ENCODE peak calls at places on chromosome 1, in four cellular contexts. One of them, this sample, is unnamed.
A peak's percentile ranks its signal among the peaks of the same experiment; 100 is the strongest.

GRCh38 chr1:3419415-3420204 is 34.9 kb upstream of the ARHGEF16 start:
- DNase-seq in midbrain: no peak
- DNase-seq in AG10803: peak; percentile 8
- DNase-seq in PC-9: no peak
- DNase-seq in this sample: no peak

GRCh38 chr1:201888282-201889033 is at the start of gene SHISA4:
- DNase-seq in midbrain: peak; percentile 95
- DNase-seq in AG10803: peak; percentile 55
- DNase-seq in PC-9: peak; percentile 92
- DNase-seq in this sample: no peak

GRCh38 chr1:184524248-184524647 is 137.4 kb downstream of the C1orf21 start:
- DNase-seq in midbrain: no peak
- DNase-seq in AG10803: peak; percentile 39
- DNase-seq in PC-9: no peak
- DNase-seq in this sample: no peak

GRCh38 chr1:111672338-111672737 is 52.7 kb downstream of the RAP1A start:
- DNase-seq in midbrain: no peak
- DNase-seq in AG10803: peak; percentile 77
- DNase-seq in PC-9: no peak
- DNase-seq in this sample: no peak

GRCh38 chr1:10031461-10031860 is 1.3 kb upstream of the UBE4B start:
- DNase-seq in midbrain: no peak
- DNase-seq in AG10803: peak; percentile 80
- DNase-seq in PC-9: no peak
- DNase-seq in this sample: no peak

GRCh38 chr1:161719325-161719611 is 2.1 kb upstream of the FCRLB start:
- DNase-seq in midbrain: no peak
- DNase-seq in AG10803: no peak
- DNase-seq in PC-9: no peak
- DNase-seq in this sample: no peak

GRCh38 chr1:115240321-115240720 is 97.7 kb downstream of the NGF start:
- DNase-seq in midbrain: no peak
- DNase-seq in AG10803: no peak
- DNase-seq in PC-9: no peak
- DNase-seq in this sample: no peak

GRCh38 chr1:6097824-6098223 is 52.1 kb downstream of the KCNAB2 start:
- DNase-seq in midbrain: no peak
- DNase-seq in AG10803: no peak
- DNase-seq in PC-9: no peak
- DNase-seq in this sample: peak; percentile 82

GRCh38 chr1:233668725-233669294 is 54.9 kb downstream of the KCNK1 start:
- DNase-seq in midbrain: no peak
- DNase-seq in AG10803: peak; percentile 40
- DNase-seq in PC-9: peak; percentile 43
- DNase-seq in this sample: no peak